ENCODE peak calls at places on chromosome 14, in eight cellular contexts. G is K562; I is foreskin keratinocyte; W is right lobe of liver; N is GM23338; Z is CD4-positive, alpha-beta memory T cell; C is SJSA1; V is ascending aorta. J is an unnamed sample. For H3K4me1, the result is how much of the 10 kb centered on the place peaks cover.

GRCh38 chr14:105180598-105181528 is at the start of gene NUDT14:
- DNase-seq in I (no peak), C (no peak), N (peak), V (no peak), Z (peak), W (peak), G (peak), J (peak)

GRCh38 chr14:26370118-26370517 is 227.7 kb downstream of the NOVA1 start:
- DNase-seq in I (peak), V (no peak), N (no peak), W (no peak), G (no peak), C (no peak), Z (no peak), J (no peak)

GRCh38 chr14:84485016-84485415 is 1044.9 kb upstream of the FLRT2 start:
- DNase-seq in N (no peak), W (no peak), G (no peak), V (no peak), I (no peak), C (no peak), Z (no peak), J (no peak)

GRCh38 chr14:45970589-45970988 is 681.0 kb downstream of the RPL10L start:
- DNase-seq in Z (no peak), W (no peak), C (no peak), N (no peak), G (no peak), I (peak), V (no peak), J (no peak)

GRCh38 chr14:89383171-89383845 is 33.7 kb downstream of the FOXN3 start:
- DNase-seq in W (no peak), C (no peak), V (no peak), G (no peak), I (no peak), N (no peak), Z (no peak), J (no peak)

GRCh38 chr14:104680806-104681688 is 8.4 kb upstream of the INF2 start:
- DNase-seq in C (peak), W (peak), Z (no peak), G (no peak), N (no peak), I (peak), V (peak), J (peak)

GRCh38 chr14:96852823-96853422 is 55.7 kb downstream of the VRK1 start:
- DNase-seq in N (peak), I (peak), Z (peak), W (no peak), V (no peak), C (peak), G (peak), J (peak)

GRCh38 chr14:97025722-97026121 is 228.5 kb downstream of the VRK1 start:
- DNase-seq in I (no peak), N (peak), W (no peak), Z (no peak), G (no peak), C (no peak), V (no peak), J (no peak)

GRCh38 chr14:89542768-89543419 is 125.9 kb upstream of the FOXN3 start:
- DNase-seq in Z (no peak), W (no peak), C (no peak), V (no peak), G (no peak), I (no peak), N (no peak), J (no peak)

GRCh38 chr14:20970647-20970982 is 15.3 kb downstream of the RNASE2 start:
- DNase-seq in G (no peak), V (no peak), I (no peak), W (no peak), C (no peak), N (no peak), Z (no peak), J (no peak)

GRCh38 chr14:39956372-39956771 is 524.1 kb upstream of the FBXO33 start:
- DNase-seq in V (no peak), Z (no peak), G (no peak), C (no peak), W (no peak), N (peak), I (no peak), J (no peak)

GRCh38 chr14:76123426-76124095 is 28.2 kb upstream of the GPATCH2L start:
- DNase-seq in C (no peak), V (no peak), W (no peak), Z (no peak), G (no peak), I (no peak), N (peak), J (no peak)

GRCh38 chr14:49896956-49897355 is 4.1 kb downstream of the ARF6 start:
- DNase-seq in W (no peak), Z (no peak), C (no peak), V (no peak), G (no peak), N (no peak), I (no peak), J (no peak)

GRCh38 chr14:49898485-49898884 is 5.6 kb downstream of the ARF6 start:
- DNase-seq in V (no peak), Z (no peak), W (no peak), G (no peak), I (no peak), C (no peak), N (no peak), J (no peak)

GRCh38 chr14:49897965-49898364 is 5.1 kb downstream of the ARF6 start:
- DNase-seq in N (no peak), I (no peak), G (no peak), C (no peak), W (no peak), Z (no peak), V (no peak), J (no peak)

GRCh38 chr14:49895480-49895879 is 2.6 kb downstream of the ARF6 start:
- DNase-seq in I (no peak), C (peak), W (no peak), Z (no peak), N (no peak), G (no peak), V (no peak), J (no peak)

GRCh38 chr14:49897414-49897813 is 4.5 kb downstream of the ARF6 start:
- DNase-seq in N (no peak), G (no peak), Z (no peak), I (no peak), W (no peak), C (no peak), V (no peak), J (no peak)
- H3K4me1 ChIP-seq in N (under half), G (under half), Z (under half), I (under half), W (under half), C (under half), V (under half), J (under half)

DNA sequence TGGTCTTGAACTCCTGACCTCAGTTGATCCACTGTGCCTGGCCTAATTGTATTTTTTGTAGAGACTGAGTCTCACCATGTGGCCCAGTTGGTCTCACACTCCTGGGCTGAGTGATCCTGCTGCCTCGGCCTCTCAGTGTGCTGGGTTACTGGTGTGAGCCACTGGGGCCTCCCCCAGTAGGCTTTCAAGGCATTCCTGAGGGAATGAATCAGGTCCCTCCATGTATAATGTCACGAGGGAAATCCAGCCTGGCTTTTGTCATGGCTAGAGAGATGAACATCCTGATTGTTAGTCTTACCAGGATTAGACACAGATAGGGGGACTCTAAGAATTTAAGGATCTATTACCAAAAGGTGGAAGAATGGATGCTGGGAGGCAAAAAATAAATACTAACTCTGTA is 51.9 kb downstream of the CPSF2 start:
- DNase-seq in G (no peak), I (peak), N (no peak), V (no peak), C (no peak), W (no peak), Z (no peak), J (no peak)
- H3K27ac ChIP-seq in G (no peak), I (no peak), N (no peak), V (no peak), C (no peak), W (no peak), Z (no peak), J (no peak)

GRCh38 chr14:99772371-99773283 is 20.6 kb upstream of the EML1 start:
- DNase-seq in Z (no peak), C (no peak), G (no peak), W (no peak), V (no peak), N (no peak), I (no peak), J (no peak)
- H3K4me1 ChIP-seq in Z (under half), C (under half), G (under half), W (under half), V (under half), N (under half), I (under half), J (under half)

GRCh38 chr14:31060253-31060875 is 34.2 kb upstream of the STRN3 start:
- DNase-seq in N (peak), C (no peak), W (no peak), G (no peak), I (peak), Z (no peak), V (no peak), J (no peak)

GRCh38 chr14:31057035-31057434 is 30.9 kb upstream of the STRN3 start:
- DNase-seq in C (no peak), Z (no peak), I (peak), V (no peak), W (no peak), N (no peak), G (no peak), J (no peak)

GRCh38 chr14:31057701-31058364 is 31.7 kb upstream of the STRN3 start:
- DNase-seq in W (no peak), V (no peak), N (no peak), C (no peak), Z (no peak), I (no peak), G (no peak), J (no peak)

GRCh38 chr14:31059152-31059924 is 33.2 kb upstream of the STRN3 start:
- DNase-seq in V (no peak), Z (no peak), I (peak), N (peak), C (no peak), W (peak), G (peak), J (peak)
- H3K27ac ChIP-seq in V (no peak), Z (no peak), I (peak), N (peak), C (no peak), W (peak), G (peak), J (no peak)

GRCh38 chr14:61335049-61335448 is 13.7 kb downstream of the PRKCH start:
- DNase-seq in W (no peak), C (no peak), Z (no peak), V (no peak), G (no peak), N (no peak), I (no peak), J (no peak)
- H3K4me1 ChIP-seq in W (under half), C (under half), Z (half or more), V (under half), G (under half), N (under half), I (under half), J (under half)

GRCh38 chr14:68098834-68099233 is 279.3 kb downstream of the RAD51B start:
- DNase-seq in V (no peak), W (no peak), Z (no peak), N (no peak), G (no peak), I (no peak), C (no peak), J (no peak)

GRCh38 chr14:68094158-68094557 is 274.6 kb downstream of the RAD51B start:
- DNase-seq in Z (no peak), G (no peak), V (no peak), C (no peak), W (no peak), I (peak), N (no peak), J (no peak)

GRCh38 chr14:68099348-68100045 is 279.9 kb downstream of the RAD51B start:
- DNase-seq in W (no peak), Z (no peak), V (no peak), C (no peak), G (no peak), I (no peak), N (no peak), J (no peak)

DNA sequence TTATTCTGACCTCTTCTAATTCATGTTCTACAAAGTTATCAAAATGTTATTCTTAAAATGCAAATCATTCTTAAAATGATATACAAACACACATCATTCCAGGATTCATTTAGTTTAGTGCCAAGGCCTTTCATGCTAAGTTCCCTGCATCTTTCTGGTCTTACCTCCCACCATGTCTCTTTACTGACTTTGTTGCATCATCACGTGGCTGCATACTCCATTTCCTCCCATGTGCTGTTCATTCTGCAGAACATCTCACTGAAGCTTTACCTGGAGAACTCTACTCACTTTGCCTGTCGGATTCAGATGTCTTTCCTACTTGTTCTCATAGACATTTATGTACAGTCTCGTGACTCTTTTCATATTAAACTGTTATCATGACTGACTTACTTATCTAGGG is 278.1 kb downstream of the RAD51B start:
- DNase-seq in Z (no peak), I (no peak), V (no peak), W (no peak), C (no peak), G (no peak), N (no peak), J (no peak)
- H3K27ac ChIP-seq in Z (no peak), I (no peak), V (no peak), W (no peak), C (no peak), G (no peak), N (no peak), J (no peak)

GRCh38 chr14:35932136-35932535 is 106.0 kb downstream of the BRMS1L start:
- DNase-seq in N (no peak), Z (no peak), V (no peak), C (no peak), I (no peak), G (no peak), W (no peak), J (no peak)

GRCh38 chr14:35931346-35931745 is 105.2 kb downstream of the BRMS1L start:
- DNase-seq in I (no peak), Z (no peak), W (no peak), V (no peak), G (no peak), N (no peak), C (no peak), J (no peak)

GRCh38 chr14:35929171-35929570 is 103.0 kb downstream of the BRMS1L start:
- DNase-seq in W (no peak), C (no peak), N (no peak), I (no peak), Z (no peak), G (no peak), V (no peak), J (no peak)

GRCh38 chr14:35934499-35934898 is 108.4 kb downstream of the BRMS1L start:
- DNase-seq in N (no peak), G (no peak), Z (no peak), V (no peak), W (no peak), I (no peak), C (no peak), J (no peak)

GRCh38 chr14:35932659-35933159 is 106.6 kb downstream of the BRMS1L start:
- DNase-seq in G (no peak), W (no peak), N (no peak), Z (peak), V (no peak), I (no peak), C (no peak), J (no peak)
- H3K4me1 ChIP-seq in G (under half), W (under half), N (under half), Z (under half), V (under half), I (under half), C (under half), J (under half)